ENCODE peak calls at places on chromosomes 12 and 14, in nine cellular contexts. One of them, this sample, is unnamed.
A peak's percentile ranks its signal among the peaks of the same experiment; 100 is the strongest.

GRCh38 chr12:58081488-58081887 is 140.1 kb downstream of the ATP23 start:
- DNase-seq in endothelial cell of umbilical vein: no peak
- DNase-seq in uterus: no peak
- DNase-seq in breast epithelium: no peak
- DNase-seq in stomach: no peak
- DNase-seq in testis: no peak
- DNase-seq in right lobe of liver: no peak
- DNase-seq in heart left ventricle: no peak
- DNase-seq in A549: no peak
- DNase-seq in this sample: no peak

GRCh38 chr14:23876160-23876750 is 77.3 kb upstream of the DHRS4 start:
- DNase-seq in uterus: no peak
- DNase-seq in endothelial cell of umbilical vein: no peak
- DNase-seq in heart left ventricle: no peak
- DNase-seq in right lobe of liver: no peak
- DNase-seq in A549: no peak
- DNase-seq in testis: no peak
- DNase-seq in breast epithelium: no peak
- DNase-seq in stomach: no peak
- DNase-seq in this sample: no peak

GRCh38 chr12:110543252-110543959 is 39.7 kb downstream of the PPTC7 start:
- DNase-seq in endothelial cell of umbilical vein: peak; percentile 88
- DNase-seq in uterus: peak; percentile 94
- DNase-seq in breast epithelium: peak; percentile 91
- DNase-seq in heart left ventricle: peak; percentile 81
- DNase-seq in stomach: peak; percentile 91
- DNase-seq in A549: no peak
- DNase-seq in testis: peak; percentile 97
- DNase-seq in right lobe of liver: peak; percentile 89
- DNase-seq in this sample: no peak

GRCh38 chr14:100293497-100294212 is 12.6 kb downstream of the SLC25A29 start:
- DNase-seq in endothelial cell of umbilical vein: no peak
- DNase-seq in uterus: peak; percentile 6
- DNase-seq in A549: no peak
- DNase-seq in stomach: no peak
- DNase-seq in right lobe of liver: peak; percentile 31
- DNase-seq in heart left ventricle: no peak
- DNase-seq in testis: no peak
- DNase-seq in breast epithelium: no peak
- DNase-seq in this sample: no peak

GRCh38 chr12:116370004-116370404 is 92.5 kb upstream of the MED13L start:
- DNase-seq in stomach: no peak
- DNase-seq in endothelial cell of umbilical vein: no peak
- DNase-seq in uterus: no peak
- DNase-seq in right lobe of liver: no peak
- DNase-seq in testis: no peak
- DNase-seq in A549: peak; percentile 75
- DNase-seq in heart left ventricle: no peak
- DNase-seq in breast epithelium: no peak
- DNase-seq in this sample: peak; percentile 33

GRCh38 chr12:99978152-99978551 is 6.6 kb downstream of the ANKS1B start:
- DNase-seq in breast epithelium: no peak
- DNase-seq in heart left ventricle: no peak
- DNase-seq in stomach: no peak
- DNase-seq in right lobe of liver: no peak
- DNase-seq in endothelial cell of umbilical vein: no peak
- DNase-seq in uterus: no peak
- DNase-seq in A549: no peak
- DNase-seq in testis: no peak
- DNase-seq in this sample: no peak

GRCh38 chr12:24850486-24850885 is 98.4 kb downstream of the BCAT1 start:
- DNase-seq in A549: no peak
- DNase-seq in heart left ventricle: no peak
- DNase-seq in breast epithelium: no peak
- DNase-seq in stomach: no peak
- DNase-seq in right lobe of liver: no peak
- DNase-seq in endothelial cell of umbilical vein: peak; percentile 54
- DNase-seq in uterus: no peak
- DNase-seq in testis: no peak
- DNase-seq in this sample: no peak

GRCh38 chr12:89700191-89700810 is 8.3 kb downstream of the ATP2B1 start:
- DNase-seq in A549: peak; percentile 26
- DNase-seq in uterus: no peak
- DNase-seq in right lobe of liver: no peak
- DNase-seq in stomach: no peak
- DNase-seq in heart left ventricle: no peak
- DNase-seq in testis: no peak
- DNase-seq in endothelial cell of umbilical vein: no peak
- DNase-seq in breast epithelium: no peak
- DNase-seq in this sample: no peak

GRCh38 chr12:69879007-69879960 is 54.3 kb downstream of the MYRFL start:
- DNase-seq in stomach: peak; percentile 75
- DNase-seq in uterus: peak; percentile 57
- DNase-seq in endothelial cell of umbilical vein: peak; percentile 76
- DNase-seq in A549: peak; percentile 69
- DNase-seq in right lobe of liver: peak; percentile 63
- DNase-seq in breast epithelium: peak; percentile 36
- DNase-seq in heart left ventricle: peak; percentile 62
- DNase-seq in testis: peak; percentile 88
- DNase-seq in this sample: peak; percentile 49

GRCh38 chr12:64240781-64241180 is 18.7 kb upstream of the KICS2 start:
- DNase-seq in breast epithelium: no peak
- DNase-seq in uterus: no peak
- DNase-seq in endothelial cell of umbilical vein: no peak
- DNase-seq in A549: no peak
- DNase-seq in stomach: no peak
- DNase-seq in heart left ventricle: no peak
- DNase-seq in testis: no peak
- DNase-seq in right lobe of liver: no peak
- DNase-seq in this sample: no peak

GRCh38 chr14:89833120-89833521 is 121.4 kb downstream of the EFCAB11 start:
- DNase-seq in A549: no peak
- DNase-seq in stomach: no peak
- DNase-seq in heart left ventricle: no peak
- DNase-seq in uterus: no peak
- DNase-seq in breast epithelium: no peak
- DNase-seq in right lobe of liver: no peak
- DNase-seq in testis: no peak
- DNase-seq in endothelial cell of umbilical vein: peak; percentile 28
- DNase-seq in this sample: no peak

GRCh38 chr14:100850841-100851585 is 25.1 kb downstream of the MEG3 start:
- DNase-seq in testis: peak; percentile 76
- DNase-seq in A549: peak; percentile 71
- DNase-seq in heart left ventricle: peak; percentile 42
- DNase-seq in uterus: peak; percentile 45
- DNase-seq in breast epithelium: peak; percentile 26
- DNase-seq in endothelial cell of umbilical vein: peak; percentile 32
- DNase-seq in right lobe of liver: peak; percentile 81
- DNase-seq in stomach: peak; percentile 71
- DNase-seq in this sample: peak; percentile 83

GRCh38 chr12:88658009-88658408 is 77.7 kb upstream of the KITLG start:
- DNase-seq in uterus: no peak
- DNase-seq in heart left ventricle: peak; percentile 44
- DNase-seq in endothelial cell of umbilical vein: no peak
- DNase-seq in right lobe of liver: no peak
- DNase-seq in stomach: no peak
- DNase-seq in breast epithelium: no peak
- DNase-seq in A549: no peak
- DNase-seq in testis: no peak
- DNase-seq in this sample: no peak

GRCh38 chr12:7884687-7885086 is 12.0 kb upstream of the SLC2A14 start:
- DNase-seq in uterus: no peak
- DNase-seq in testis: no peak
- DNase-seq in endothelial cell of umbilical vein: no peak
- DNase-seq in breast epithelium: no peak
- DNase-seq in heart left ventricle: no peak
- DNase-seq in right lobe of liver: no peak
- DNase-seq in A549: no peak
- DNase-seq in stomach: no peak
- DNase-seq in this sample: no peak

GRCh38 chr14:68137704-68138619 is 318.4 kb downstream of the RAD51B start:
- DNase-seq in endothelial cell of umbilical vein: peak; percentile 12
- DNase-seq in testis: no peak
- DNase-seq in uterus: peak; percentile 35
- DNase-seq in stomach: peak; percentile 32
- DNase-seq in breast epithelium: peak; percentile 76
- DNase-seq in A549: peak; percentile 98
- DNase-seq in right lobe of liver: no peak
- DNase-seq in heart left ventricle: peak; percentile 26
- DNase-seq in this sample: peak; percentile 23

DNA sequence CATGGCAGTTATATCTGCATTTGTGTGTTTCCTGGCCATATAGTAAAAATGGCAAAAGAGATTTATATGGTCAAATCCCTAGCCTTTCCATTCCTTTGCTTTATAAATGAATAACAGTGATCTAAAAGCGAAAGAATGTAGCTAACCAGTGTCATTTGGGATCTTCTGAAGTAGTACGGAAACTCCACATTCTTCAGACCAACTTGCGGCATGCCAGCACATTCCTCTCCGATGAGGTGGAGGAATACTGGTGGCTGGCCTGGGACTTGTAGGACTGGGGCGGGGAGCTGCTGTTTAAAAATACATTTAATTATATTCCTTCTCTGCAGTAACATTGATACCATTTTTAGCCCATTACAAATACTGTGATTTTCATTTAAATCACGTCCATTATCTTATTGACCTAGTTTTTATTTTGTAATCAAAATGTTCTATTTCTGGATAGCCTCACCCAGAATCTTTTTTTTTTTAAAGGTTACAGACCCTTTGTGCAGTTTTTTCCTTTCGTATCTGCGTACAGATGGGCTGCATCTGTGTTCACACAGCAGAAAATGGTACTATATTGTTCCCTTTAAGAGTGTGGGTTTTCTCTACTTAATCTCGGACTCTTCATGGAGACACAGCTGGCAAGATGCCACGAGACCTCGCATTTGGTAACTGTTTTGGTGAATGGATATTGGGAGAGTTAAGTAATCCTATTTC is 85.4 kb downstream of the SAMD4A start:
- DNase-seq in breast epithelium: peak; percentile 91
- DNase-seq in endothelial cell of umbilical vein: peak; percentile 96
- DNase-seq in uterus: peak; percentile 89
- DNase-seq in heart left ventricle: peak; percentile 89
- DNase-seq in right lobe of liver: no peak
- DNase-seq in stomach: peak; percentile 74
- DNase-seq in testis: peak; percentile 91
- DNase-seq in A549: peak; percentile 94
- DNase-seq in this sample: peak; percentile 45
- TF ChIP-seq POLR2A in breast epithelium: no peak
- TF ChIP-seq POLR2A in endothelial cell of umbilical vein: peak; percentile 57
- TF ChIP-seq POLR2A in uterus: no peak
- TF ChIP-seq POLR2A in heart left ventricle: no peak
- TF ChIP-seq POLR2A in right lobe of liver: no peak
- TF ChIP-seq POLR2A in stomach: no peak
- TF ChIP-seq POLR2A in testis: no peak
- TF ChIP-seq POLR2A in A549: no peak
- TF ChIP-seq POLR2A in this sample: no peak

GRCh38 chr14:93104961-93105360 is 10.8 kb downstream of the ITPK1 start:
- DNase-seq in heart left ventricle: no peak
- DNase-seq in endothelial cell of umbilical vein: no peak
- DNase-seq in breast epithelium: no peak
- DNase-seq in A549: no peak
- DNase-seq in testis: no peak
- DNase-seq in right lobe of liver: no peak
- DNase-seq in stomach: no peak
- DNase-seq in uterus: no peak
- DNase-seq in this sample: no peak

GRCh38 chr14:93103392-93104080 is 12.2 kb downstream of the ITPK1 start:
- DNase-seq in A549: no peak
- DNase-seq in testis: no peak
- DNase-seq in right lobe of liver: peak; percentile 69
- DNase-seq in stomach: peak; percentile 74
- DNase-seq in endothelial cell of umbilical vein: no peak
- DNase-seq in uterus: no peak
- DNase-seq in breast epithelium: no peak
- DNase-seq in heart left ventricle: peak; percentile 35
- DNase-seq in this sample: peak; percentile 82

GRCh38 chr14:93107383-93107782 is 8.3 kb downstream of the ITPK1 start:
- DNase-seq in uterus: no peak
- DNase-seq in heart left ventricle: no peak
- DNase-seq in breast epithelium: no peak
- DNase-seq in endothelial cell of umbilical vein: no peak
- DNase-seq in A549: no peak
- DNase-seq in right lobe of liver: no peak
- DNase-seq in stomach: no peak
- DNase-seq in testis: no peak
- DNase-seq in this sample: no peak

GRCh38 chr14:93106541-93107156 is 9.1 kb downstream of the ITPK1 start:
- DNase-seq in heart left ventricle: no peak
- DNase-seq in A549: no peak
- DNase-seq in stomach: no peak
- DNase-seq in testis: no peak
- DNase-seq in breast epithelium: no peak
- DNase-seq in right lobe of liver: no peak
- DNase-seq in endothelial cell of umbilical vein: no peak
- DNase-seq in uterus: no peak
- DNase-seq in this sample: no peak

DNA sequence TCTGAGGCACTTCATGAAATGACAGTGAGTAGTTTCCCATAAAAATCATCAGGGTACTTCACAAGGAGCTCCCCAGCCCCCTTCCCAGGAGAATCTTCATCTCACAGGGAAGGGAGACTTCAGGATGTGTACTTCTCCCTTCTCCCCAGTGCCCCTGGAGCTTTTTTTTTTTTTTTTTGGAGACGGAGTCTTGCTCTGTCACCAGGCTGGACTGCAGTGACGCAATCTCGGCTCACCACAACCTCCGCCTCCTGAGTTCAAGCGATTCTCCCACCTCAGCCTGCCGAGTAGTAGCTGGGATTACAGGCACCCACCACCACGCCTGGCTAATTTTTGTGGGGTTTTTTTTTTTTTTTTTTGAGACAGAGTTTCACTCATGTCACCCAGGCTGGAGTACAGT is 10.4 kb downstream of the ITPK1 start:
- DNase-seq in testis: no peak
- DNase-seq in right lobe of liver: peak; percentile 84
- DNase-seq in heart left ventricle: no peak
- DNase-seq in uterus: no peak
- DNase-seq in endothelial cell of umbilical vein: no peak
- DNase-seq in breast epithelium: peak; percentile 67
- DNase-seq in A549: no peak
- DNase-seq in stomach: peak; percentile 41
- DNase-seq in this sample: no peak
- TF ChIP-seq POLR2A in testis: no peak
- TF ChIP-seq POLR2A in right lobe of liver: no peak
- TF ChIP-seq POLR2A in heart left ventricle: no peak
- TF ChIP-seq POLR2A in uterus: no peak
- TF ChIP-seq POLR2A in endothelial cell of umbilical vein: no peak
- TF ChIP-seq POLR2A in breast epithelium: no peak
- TF ChIP-seq POLR2A in A549: no peak
- TF ChIP-seq POLR2A in stomach: no peak
- TF ChIP-seq POLR2A in this sample: no peak

GRCh38 chr12:56338643-56339422 is at the start of gene IL23A:
- DNase-seq in endothelial cell of umbilical vein: peak; percentile 23
- DNase-seq in breast epithelium: no peak
- DNase-seq in A549: no peak
- DNase-seq in heart left ventricle: no peak
- DNase-seq in uterus: no peak
- DNase-seq in right lobe of liver: no peak
- DNase-seq in stomach: no peak
- DNase-seq in testis: no peak
- DNase-seq in this sample: no peak
- TF ChIP-seq POLR2A in endothelial cell of umbilical vein: no peak
- TF ChIP-seq POLR2A in breast epithelium: no peak
- TF ChIP-seq POLR2A in A549: no peak
- TF ChIP-seq POLR2A in heart left ventricle: no peak
- TF ChIP-seq POLR2A in uterus: no peak
- TF ChIP-seq POLR2A in right lobe of liver: no peak
- TF ChIP-seq POLR2A in stomach: no peak
- TF ChIP-seq POLR2A in testis: no peak
- TF ChIP-seq POLR2A in this sample: no peak

GRCh38 chr12:38316391-38317129 is at the start of gene ALG10B:
- DNase-seq in testis: peak; percentile 96
- DNase-seq in breast epithelium: peak; percentile 92
- DNase-seq in uterus: peak; percentile 94
- DNase-seq in A549: peak; percentile 98
- DNase-seq in endothelial cell of umbilical vein: peak; percentile 96
- DNase-seq in heart left ventricle: peak; percentile 94
- DNase-seq in stomach: peak; percentile 92
- DNase-seq in right lobe of liver: peak; percentile 93
- DNase-seq in this sample: peak; percentile 41
- TF ChIP-seq POLR2A in testis: no peak
- TF ChIP-seq POLR2A in breast epithelium: no peak
- TF ChIP-seq POLR2A in uterus: no peak
- TF ChIP-seq POLR2A in A549: peak; percentile 43
- TF ChIP-seq POLR2A in endothelial cell of umbilical vein: peak; percentile 83
- TF ChIP-seq POLR2A in heart left ventricle: no peak
- TF ChIP-seq POLR2A in stomach: no peak
- TF ChIP-seq POLR2A in right lobe of liver: no peak
- TF ChIP-seq POLR2A in this sample: peak; percentile 40

This sample was measured in H54.